ENCODE peak calls at places on chromosomes 4 and X, in five cellular contexts. Z, F, T, Y and U are unnamed samples. For H3K4me1, the result is how much of the 10 kb centered on the place peaks cover.

GRCh38 chr4:1674682-1675081 is 9.4 kb downstream of the FAM53A start:
- DNase-seq in Z (peak), T (no peak), Y (no peak), F (no peak), U (no peak)

GRCh38 chr4:94782707-94783106 is 25.0 kb downstream of the BMPR1B start:
- DNase-seq in Y (no peak), Z (no peak), T (no peak), F (no peak), U (no peak)

GRCh38 chrX:13085533-13085932 is 41.1 kb upstream of the FAM9C start:
- DNase-seq in T (no peak), Y (no peak), Z (no peak), F (peak), U (no peak)

GRCh38 chr4:126489826-126490463 is 1142.8 kb upstream of the INTU start:
- DNase-seq in Y (no peak), Z (no peak), F (no peak), T (no peak), U (no peak)

GRCh38 chr4:128387600-128388351 is 100.2 kb upstream of the PGRMC2 start:
- DNase-seq in Z (no peak), F (no peak), T (no peak), Y (no peak), U (no peak)

GRCh38 chr4:5704276-5704675 is 4.1 kb downstream of the EVC2 start:
- DNase-seq in T (no peak), Y (no peak), Z (no peak), F (no peak), U (no peak)

GRCh38 chr4:6719611-6720179 is 3.7 kb downstream of the BLOC1S4 start:
- DNase-seq in T (no peak), Y (no peak), F (no peak), Z (no peak), U (no peak)

GRCh38 chrX:15680401-15680800 is 15.8 kb upstream of the CLTRN start:
- DNase-seq in Y (peak), T (no peak), Z (no peak), F (no peak), U (no peak)

GRCh38 chrX:68868316-68868715 is 39.5 kb downstream of the EFNB1 start:
- DNase-seq in Z (no peak), T (no peak), Y (no peak), F (no peak), U (no peak)

GRCh38 chrX:71616672-71617529 is 1.4 kb downstream of the CXCR3 start:
- DNase-seq in Z (peak), T (no peak), Y (no peak), F (no peak), U (peak)

GRCh38 chrX:42119076-42119475 is 195.7 kb upstream of the CASK start:
- DNase-seq in Y (no peak), F (no peak), Z (no peak), T (peak), U (peak)

GRCh38 chr4:15488658-15489470 is 19.2 kb downstream of the CC2D2A start:
- DNase-seq in Y (no peak), Z (no peak), T (no peak), F (no peak), U (no peak)

GRCh38 chrX:141142946-141143345 is 34.0 kb downstream of the LDOC1 start:
- DNase-seq in F (no peak), Z (no peak), Y (no peak), T (no peak), U (no peak)

GRCh38 chrX:18898091-18898490 is 85.8 kb downstream of the PHKA2 start:
- DNase-seq in Z (no peak), T (no peak), F (no peak), Y (no peak), U (no peak)

GRCh38 chrX:120741452-120741851 is 111.6 kb upstream of the C1GALT1C1 start:
- DNase-seq in F (no peak), Z (no peak), T (no peak), Y (no peak), U (no peak)

DNA sequence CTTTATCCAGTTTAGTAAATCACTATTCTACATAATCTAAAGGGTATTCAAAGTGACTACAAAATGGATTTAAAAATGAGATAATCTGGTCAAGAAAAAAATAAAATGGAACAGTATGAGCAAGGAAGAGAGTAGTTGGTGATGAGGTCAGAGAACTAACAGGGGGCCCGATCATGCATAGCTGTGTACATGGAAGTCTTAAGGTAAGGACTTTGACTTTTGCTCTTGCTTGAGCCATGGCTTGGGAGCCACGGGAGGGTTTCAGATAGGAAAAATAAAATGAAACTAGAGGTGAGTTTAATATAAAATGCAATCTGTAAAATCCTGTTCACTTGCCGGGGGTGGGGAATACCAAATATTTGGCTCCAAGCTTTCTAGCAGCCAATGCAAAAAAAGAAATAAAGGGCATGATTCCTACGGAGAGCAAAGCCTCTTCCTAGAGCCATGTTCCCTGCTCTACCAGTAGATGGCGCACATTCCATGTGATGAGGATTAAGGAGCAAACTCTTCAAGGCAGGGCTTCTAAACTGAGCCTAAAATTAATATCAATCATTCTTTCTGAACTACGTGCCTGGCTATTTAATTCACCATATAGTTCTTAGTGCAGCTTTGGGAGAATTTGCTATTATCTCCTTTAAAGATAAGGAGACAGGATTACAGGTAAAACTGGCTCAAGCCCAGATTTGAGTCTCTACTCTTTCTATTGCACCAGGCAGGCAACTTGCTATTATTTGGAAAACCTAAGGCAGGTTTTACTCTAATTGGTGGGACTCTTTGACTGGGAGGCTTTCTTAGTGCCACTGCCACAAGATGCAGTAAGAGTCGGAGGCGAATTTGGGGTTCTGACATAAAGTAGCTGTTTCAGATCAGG is 6.8 kb upstream of the CLCN5 start:
- DNase-seq in F (no peak), Y (peak), T (peak), Z (peak), U (peak)
- TF ChIP-seq ZBTB33 in F (no peak), Y (no peak), T (no peak), Z (no peak), U (no peak)

GRCh38 chr4:52714597-52715254 is 36.5 kb downstream of the ERVMER34-1 start:
- DNase-seq in Y (no peak), T (no peak), F (no peak), Z (no peak), U (no peak)

GRCh38 chr4:52716364-52717151 is 34.7 kb downstream of the ERVMER34-1 start:
- DNase-seq in Z (no peak), T (no peak), Y (no peak), F (no peak), U (no peak)

GRCh38 chr4:52713456-52713937 is 37.7 kb downstream of the ERVMER34-1 start:
- DNase-seq in T (no peak), Z (no peak), F (no peak), Y (no peak), U (peak)

GRCh38 chr4:52715914-52716313 is 35.3 kb downstream of the ERVMER34-1 start:
- DNase-seq in T (no peak), Z (no peak), Y (no peak), F (no peak), U (no peak)

DNA sequence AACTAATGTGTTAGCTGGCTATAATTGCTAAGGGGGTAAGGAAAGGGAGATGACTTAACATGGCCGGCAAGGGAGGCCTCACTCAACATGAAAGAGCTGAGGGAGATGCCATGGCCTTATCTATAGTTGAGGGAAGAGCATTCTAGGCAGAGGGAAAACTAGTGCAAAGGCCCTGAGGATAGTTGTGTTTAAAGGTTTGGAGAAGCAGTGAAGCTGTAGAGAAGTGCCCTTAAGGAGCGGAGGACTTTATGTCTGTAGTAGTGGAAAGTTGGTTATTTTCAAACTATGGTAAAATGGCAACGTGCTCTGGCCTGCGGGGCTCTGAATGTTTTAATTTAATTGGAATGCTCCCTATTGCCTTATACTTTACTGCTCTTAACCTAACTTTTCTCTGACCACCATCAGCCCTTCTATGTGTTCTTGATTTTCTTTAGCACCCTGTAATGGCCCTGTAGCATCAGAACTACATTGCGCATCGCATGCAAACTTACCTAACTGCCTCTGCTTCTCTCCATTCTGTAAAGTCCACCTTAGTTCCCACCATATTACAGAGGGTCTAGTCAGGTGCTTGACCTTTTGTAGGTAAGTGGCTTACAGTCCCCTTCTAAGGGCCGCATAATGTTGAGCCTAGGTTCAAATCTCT is 35.8 kb downstream of the ERVMER34-1 start:
- DNase-seq in Y (no peak), Z (no peak), F (no peak), T (no peak), U (no peak)
- H3K4me1 ChIP-seq in Y (under half), Z (under half), F (under half), T (under half), U (under half)

GRCh38 chr4:55732864-55733263 is 86.7 kb upstream of the EXOC1L start:
- DNase-seq in Z (no peak), F (no peak), Y (no peak), T (no peak), U (no peak)

GRCh38 chr4:55736605-55737183 is 82.9 kb upstream of the EXOC1L start:
- DNase-seq in Z (peak), T (peak), Y (no peak), F (no peak), U (no peak)

GRCh38 chr4:55729306-55730142 is 90.1 kb upstream of the EXOC1L start:
- DNase-seq in F (no peak), T (no peak), Z (no peak), Y (peak), U (peak)

GRCh38 chr4:55730143-55730931 is 89.3 kb upstream of the EXOC1L start:
- DNase-seq in T (no peak), Z (no peak), F (no peak), Y (no peak), U (no peak)

GRCh38 chr4:55733874-55734437 is 85.6 kb upstream of the EXOC1L start:
- DNase-seq in T (peak), Z (peak), F (no peak), Y (peak), U (peak)
- TF ChIP-seq ZBTB33 in T (no peak), Z (no peak), F (no peak), Y (no peak), U (no peak)

DNA sequence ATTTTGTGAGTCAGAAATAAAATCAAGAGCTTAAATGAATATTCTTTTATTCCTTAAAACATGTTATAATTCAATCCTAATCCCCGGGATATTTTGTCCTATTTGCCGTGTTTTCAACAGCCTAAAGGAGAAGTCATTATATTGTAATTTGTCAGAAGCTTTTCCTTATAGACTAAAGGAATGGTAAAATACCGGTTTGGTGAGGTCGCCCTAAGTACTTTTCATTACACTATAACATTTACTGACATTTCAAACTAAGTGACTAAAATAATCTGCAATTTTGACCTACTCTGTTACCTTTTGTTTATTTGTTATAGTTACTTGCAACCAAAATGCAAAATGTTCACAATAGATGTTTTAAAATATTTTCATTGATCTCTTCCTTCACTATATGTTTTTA is 8.8 kb downstream of the DCLK2 start:
- DNase-seq in Z (no peak), Y (no peak), T (no peak), F (no peak), U (no peak)
- H3K4me1 ChIP-seq in Z (under half), Y (under half), T (under half), F (under half), U (under half)

GRCh38 chr4:53586121-53586816 is 5.0 kb downstream of the LNX1 start:
- DNase-seq in Z (no peak), F (no peak), Y (no peak), T (no peak), U (no peak)

GRCh38 chr4:53587123-53587522 is 4.2 kb downstream of the LNX1 start:
- DNase-seq in F (no peak), T (no peak), Z (no peak), Y (no peak), U (peak)

GRCh38 chr4:53582194-53582593 is 9.1 kb downstream of the LNX1 start:
- DNase-seq in Y (no peak), F (no peak), T (no peak), Z (no peak), U (peak)

GRCh38 chr4:53583513-53583912 is 7.8 kb downstream of the LNX1 start:
- DNase-seq in F (no peak), Y (no peak), Z (no peak), T (no peak), U (no peak)

DNA sequence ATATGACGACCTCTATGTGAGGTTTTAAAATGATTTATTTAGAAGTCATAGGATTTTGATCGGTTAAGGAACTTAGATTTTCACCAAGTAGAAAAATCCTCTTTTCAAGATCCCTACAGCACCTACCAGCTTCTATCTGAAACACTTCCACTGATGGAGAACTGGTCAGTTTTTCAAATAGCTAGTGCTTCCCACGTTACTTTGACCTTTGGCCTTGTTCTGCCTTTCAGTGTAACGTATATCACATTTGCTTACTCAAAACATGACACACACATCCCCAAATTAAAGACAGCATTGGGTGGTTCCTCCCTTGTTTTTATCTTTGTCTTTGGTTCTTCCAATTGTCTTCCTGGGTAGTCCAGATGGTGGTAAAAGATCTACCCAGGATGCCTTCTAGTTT is 6.6 kb downstream of the LNX1 start:
- DNase-seq in T (no peak), Y (no peak), F (no peak), Z (no peak), U (no peak)
- TF ChIP-seq ZBTB33 in T (no peak), Y (no peak), F (no peak), Z (no peak), U (no peak)

GRCh38 chrX:8845469-8845868 is 44.3 kb upstream of the FAM9A start:
- DNase-seq in Z (no peak), T (no peak), Y (no peak), F (no peak), U (no peak)
- H3K4me1 ChIP-seq in Z (under half), T (under half), Y (under half), F (under half), U (under half)

DNA sequence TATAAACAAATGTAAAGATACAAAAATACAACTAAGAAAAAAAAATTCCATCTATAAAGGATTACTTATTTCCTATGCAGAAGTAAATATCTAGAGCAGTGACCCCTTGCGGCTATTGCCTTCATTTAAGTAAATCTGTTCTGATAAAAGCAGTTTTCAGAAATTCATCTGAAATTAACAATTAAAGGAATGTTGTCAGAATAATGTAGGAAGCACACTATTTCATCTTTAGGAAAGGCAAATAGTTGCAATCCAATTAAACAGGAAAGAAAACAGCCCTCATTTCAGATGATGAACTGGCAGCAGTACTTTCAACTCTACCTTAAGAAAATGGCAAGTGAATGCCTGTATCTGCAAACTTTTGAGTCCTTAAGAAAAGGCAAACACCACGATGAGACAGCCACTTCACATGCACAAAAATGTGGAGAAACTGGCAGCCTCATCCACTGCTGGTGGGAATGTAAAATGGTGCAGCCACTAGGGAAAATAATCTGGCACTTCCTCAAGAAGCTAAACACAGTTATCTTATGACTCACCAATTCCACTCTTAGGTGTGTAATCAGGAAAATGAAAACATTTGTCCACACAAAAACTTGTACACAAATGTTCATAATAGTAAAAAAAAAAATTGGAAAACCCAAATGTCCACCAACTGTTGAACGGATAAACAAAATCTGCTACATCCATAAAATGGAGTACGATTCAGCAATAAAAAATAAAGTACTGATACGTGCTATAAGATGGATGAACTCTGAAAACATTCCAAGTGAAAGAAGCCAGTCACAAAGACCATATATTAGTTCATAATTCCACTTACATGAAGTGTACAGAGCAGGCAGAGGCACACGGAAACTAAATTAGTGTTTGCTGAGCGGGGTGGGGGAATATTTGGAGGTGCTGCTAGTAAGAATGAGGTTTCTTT is 2.0 kb upstream of the THAP9 start:
- DNase-seq in T (no peak), F (no peak), Y (no peak), Z (no peak), U (no peak)
- TF ChIP-seq ZBTB33 in T (no peak), F (no peak), Y (no peak), Z (no peak), U (no peak)

DNA sequence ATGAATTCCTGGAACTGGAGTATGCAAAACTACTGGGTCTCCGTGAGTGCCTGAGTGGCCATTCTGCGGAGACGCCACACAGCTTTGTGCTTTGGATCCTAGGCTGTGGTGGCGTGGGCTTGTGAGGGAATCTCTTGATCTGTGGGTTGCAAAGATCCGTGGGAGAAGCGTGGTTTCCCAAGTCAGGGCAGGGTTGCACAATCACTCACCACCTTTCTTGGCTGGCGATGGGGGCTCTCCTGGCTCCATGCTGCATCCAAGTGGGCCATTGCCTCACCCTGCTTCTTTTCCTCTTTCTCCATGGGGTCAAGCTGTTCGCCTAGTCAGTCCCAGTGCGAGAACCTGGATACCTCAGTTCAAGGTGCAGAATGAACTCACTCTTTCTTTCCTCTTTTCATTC is 62.5 kb downstream of the SLAIN2 start:
- DNase-seq in Z (no peak), T (no peak), Y (no peak), F (no peak), U (no peak)
- H3K4me1 ChIP-seq in Z (under half), T (under half), Y (under half), F (under half), U (under half)